ENCODE peak calls at places on chromosomes 5 and 9, in nine cellular contexts. L is suprapubic skin; H is progenitor cell of endocrine pancreas; Z is sciatic nerve; I is neural crest cell; R is stimulated activated naive CD4-positive, alpha-beta T cell; J is stimulated activated CD4-positive, alpha-beta T cell treated with anti-CD3 and anti-CD28 coated beads, Interleukin-4, amount 100 ng/mL, for 4 hours; N is PC-3; Y is aorta. G is an unnamed sample.

GRCh38 chr5:140151068-140151718 is 23.8 kb upstream of the CYSTM1 start:
- DNase-seq in L (no peak), H (no peak), Z (no peak), I (no peak), R (no peak), J (no peak), N (no peak), Y (no peak), G (no peak)

GRCh38 chr9:4362281-4362680 is 62.4 kb upstream of the GLIS3 start:
- DNase-seq in L (no peak), H (no peak), Z (no peak), I (no peak), R (no peak), J (no peak), N (no peak), Y (no peak), G (no peak)

GRCh38 chr5:89668821-89669220 is 740.7 kb downstream of the CETN3 start:
- DNase-seq in L (no peak), H (no peak), Z (no peak), I (no peak), R (no peak), J (no peak), N (no peak), Y (no peak), G (no peak)

GRCh38 chr9:114849450-114849849 is 43.6 kb upstream of the TNFSF15 start:
- DNase-seq in L (no peak), H (no peak), Z (no peak), I (no peak), R (no peak), J (no peak), N (no peak), Y (no peak), G (no peak)

GRCh38 chr5:132658383-132659302 is 670 bp downstream of the IL13 start:
- DNase-seq in L (no peak), H (no peak), Z (no peak), I (no peak), R (no peak), J (no peak), N (no peak), Y (no peak), G (no peak)

GRCh38 chr9:35186524-35186923 is 24.7 kb downstream of the UNC13B start:
- DNase-seq in L (no peak), H (no peak), Z (no peak), I (no peak), R (no peak), J (no peak), N (no peak), Y (no peak), G (no peak)

GRCh38 chr5:173473293-173473692 is 143.2 kb downstream of the BOD1 start:
- DNase-seq in L (no peak), H (no peak), Z (no peak), I (no peak), R (no peak), J (no peak), N (peak), Y (no peak), G (no peak)

GRCh38 chr5:109413463-109413862 is 3.7 kb upstream of the PJA2 start:
- DNase-seq in L (no peak), H (no peak), Z (no peak), I (no peak), R (no peak), J (no peak), N (no peak), Y (no peak), G (peak)

GRCh38 chr5:90590-91547 is 1.1 kb upstream of the PLEKHG4B start:
- DNase-seq in L (no peak), H (no peak), Z (no peak), I (no peak), R (no peak), J (no peak), N (no peak), Y (peak), G (no peak)

GRCh38 chr5:150075233-150075632 is 11.1 kb downstream of the CSF1R start:
- DNase-seq in L (peak), H (no peak), Z (no peak), I (no peak), R (no peak), J (no peak), N (no peak), Y (peak), G (no peak)

GRCh38 chr9:132486706-132487350 is 76.8 kb downstream of the CFAP77 start:
- DNase-seq in L (no peak), H (no peak), Z (no peak), I (no peak), R (no peak), J (peak), N (no peak), Y (no peak), G (no peak)

GRCh38 chr9:92723299-92723625 is 41.4 kb downstream of the BICD2 start:
- DNase-seq in L (no peak), H (no peak), Z (no peak), I (no peak), R (no peak), J (no peak), N (peak), Y (no peak), G (no peak)

GRCh38 chr5:116629168-116629567 is 54.5 kb upstream of the SEMA6A start:
- DNase-seq in L (no peak), H (no peak), Z (no peak), I (no peak), R (no peak), J (no peak), N (no peak), Y (no peak), G (no peak)

GRCh38 chr5:148913985-148914421 is 87.6 kb downstream of the ADRB2 start:
- DNase-seq in L (no peak), H (no peak), Z (no peak), I (no peak), R (no peak), J (no peak), N (peak), Y (no peak), G (peak)

GRCh38 chr9:95813923-95814322 is 61.6 kb upstream of the ERCC6L2 start:
- DNase-seq in L (no peak), H (no peak), Z (no peak), I (no peak), R (no peak), J (no peak), N (peak), Y (no peak), G (no peak)

GRCh38 chr9:16125637-16126036 is 572.8 kb downstream of the CCDC171 start:
- DNase-seq in L (no peak), H (no peak), Z (no peak), I (no peak), R (no peak), J (no peak), N (no peak), Y (no peak), G (no peak)

GRCh38 chr9:92035687-92036410 is 79.4 kb downstream of the SPTLC1 start:
- DNase-seq in L (no peak), H (no peak), Z (no peak), I (no peak), R (no peak), J (no peak), N (no peak), Y (no peak), G (no peak)

GRCh38 chr5:73989956-73990355 is 364.0 kb downstream of the ARHGEF28 start:
- DNase-seq in L (no peak), H (no peak), Z (no peak), I (no peak), R (no peak), J (no peak), N (no peak), Y (no peak), G (no peak)

GRCh38 chr5:138544171-138545134 is 1.4 kb upstream of the ETF1 start:
- DNase-seq in L (no peak), H (no peak), Z (no peak), I (no peak), R (no peak), J (no peak), N (peak), Y (no peak), G (peak)

GRCh38 chr5:177366528-177367322 is 9.0 kb downstream of the RGS14 start:
- DNase-seq in L (peak), H (peak), Z (peak), I (peak), R (no peak), J (no peak), N (no peak), Y (peak), G (no peak)

GRCh38 chr9:108356806-108357205 is 499.0 kb downstream of the ACTL7B start:
- DNase-seq in L (no peak), H (no peak), Z (no peak), I (no peak), R (no peak), J (no peak), N (no peak), Y (no peak), G (no peak)